ENCODE peak calls at places on chromosome 6, in eight cellular contexts. One of them, this sample, is unnamed.

GRCh38 chr6:34036357-34037069 is 109.4 kb downstream of the GRM4 start:
- DNase-seq in fibroblast of lung: no peak
- DNase-seq in suprapubic skin: no peak
- DNase-seq in AG09309: no peak
- DNase-seq in endodermal cell: no peak
- DNase-seq in HFF-Myc: no peak
- DNase-seq in cardiac fibroblast: no peak
- DNase-seq in MM.1S: no peak
- DNase-seq in this sample: no peak

GRCh38 chr6:42260972-42261371 is 43.3 kb upstream of the MRPS10 start:
- DNase-seq in MM.1S: no peak
- DNase-seq in cardiac fibroblast: no peak
- DNase-seq in fibroblast of lung: no peak
- DNase-seq in suprapubic skin: no peak
- DNase-seq in endodermal cell: peak; percentile 85
- DNase-seq in AG09309: no peak
- DNase-seq in HFF-Myc: no peak
- DNase-seq in this sample: no peak

GRCh38 chr6:75528423-75528822 is 34.8 kb upstream of the FILIP1 start:
- DNase-seq in MM.1S: no peak
- DNase-seq in fibroblast of lung: peak; percentile 5
- DNase-seq in endodermal cell: no peak
- DNase-seq in suprapubic skin: no peak
- DNase-seq in HFF-Myc: no peak
- DNase-seq in AG09309: peak; percentile 54
- DNase-seq in cardiac fibroblast: peak; percentile 81
- DNase-seq in this sample: peak; percentile 65

GRCh38 chr6:54282186-54282585 is 26.1 kb upstream of the TINAG start:
- DNase-seq in endodermal cell: no peak
- DNase-seq in MM.1S: no peak
- DNase-seq in HFF-Myc: peak; percentile 99
- DNase-seq in AG09309: peak; percentile 96
- DNase-seq in cardiac fibroblast: peak; percentile 18
- DNase-seq in fibroblast of lung: peak; percentile 88
- DNase-seq in suprapubic skin: no peak
- DNase-seq in this sample: peak; percentile 59

GRCh38 chr6:88569959-88570358 is 393.5 kb downstream of the RNGTT start:
- DNase-seq in endodermal cell: no peak
- DNase-seq in AG09309: no peak
- DNase-seq in cardiac fibroblast: no peak
- DNase-seq in suprapubic skin: no peak
- DNase-seq in MM.1S: no peak
- DNase-seq in fibroblast of lung: no peak
- DNase-seq in HFF-Myc: no peak
- DNase-seq in this sample: no peak

GRCh38 chr6:111663692-111664564 is 58.2 kb upstream of the TRAF3IP2 start:
- DNase-seq in AG09309: no peak
- DNase-seq in suprapubic skin: no peak
- DNase-seq in HFF-Myc: no peak
- DNase-seq in endodermal cell: peak; percentile 97
- DNase-seq in fibroblast of lung: peak; percentile 61
- DNase-seq in MM.1S: no peak
- DNase-seq in cardiac fibroblast: peak; percentile 84
- DNase-seq in this sample: peak; percentile 71

GRCh38 chr6:158005626-158006180 is 24.0 kb downstream of the SYNJ2 start:
- DNase-seq in AG09309: no peak
- DNase-seq in suprapubic skin: peak; percentile 30
- DNase-seq in endodermal cell: no peak
- DNase-seq in fibroblast of lung: no peak
- DNase-seq in MM.1S: no peak
- DNase-seq in cardiac fibroblast: no peak
- DNase-seq in HFF-Myc: no peak
- DNase-seq in this sample: no peak

GRCh38 chr6:11815231-11815630 is 36.6 kb upstream of the ADTRP start:
- DNase-seq in fibroblast of lung: peak; percentile 62
- DNase-seq in AG09309: no peak
- DNase-seq in endodermal cell: no peak
- DNase-seq in HFF-Myc: no peak
- DNase-seq in cardiac fibroblast: peak; percentile 27
- DNase-seq in suprapubic skin: no peak
- DNase-seq in MM.1S: no peak
- DNase-seq in this sample: peak; percentile 50

GRCh38 chr6:13373488-13373886 is 45.1 kb upstream of the TBC1D7 start:
- DNase-seq in HFF-Myc: no peak
- DNase-seq in fibroblast of lung: no peak
- DNase-seq in endodermal cell: no peak
- DNase-seq in cardiac fibroblast: peak; percentile 52
- DNase-seq in suprapubic skin: peak; percentile 1
- DNase-seq in MM.1S: no peak
- DNase-seq in AG09309: no peak
- DNase-seq in this sample: peak; percentile 21

GRCh38 chr6:141957271-141957670 is 175.5 kb upstream of the GJE1 start:
- DNase-seq in MM.1S: no peak
- DNase-seq in fibroblast of lung: no peak
- DNase-seq in cardiac fibroblast: no peak
- DNase-seq in endodermal cell: no peak
- DNase-seq in HFF-Myc: no peak
- DNase-seq in suprapubic skin: no peak
- DNase-seq in AG09309: no peak
- DNase-seq in this sample: no peak

GRCh38 chr6:131129657-131130545 is 5.4 kb upstream of the AKAP7 start:
- DNase-seq in HFF-Myc: no peak
- DNase-seq in fibroblast of lung: no peak
- DNase-seq in cardiac fibroblast: no peak
- DNase-seq in suprapubic skin: no peak
- DNase-seq in endodermal cell: no peak
- DNase-seq in AG09309: no peak
- DNase-seq in MM.1S: no peak
- DNase-seq in this sample: no peak

GRCh38 chr6:146550911-146551310 is 7.3 kb downstream of the RAB32 start:
- DNase-seq in endodermal cell: no peak
- DNase-seq in fibroblast of lung: peak; percentile 7
- DNase-seq in cardiac fibroblast: peak; percentile 55
- DNase-seq in HFF-Myc: no peak
- DNase-seq in AG09309: no peak
- DNase-seq in suprapubic skin: no peak
- DNase-seq in MM.1S: no peak
- DNase-seq in this sample: peak; percentile 37

GRCh38 chr6:13285705-13286104 is 42.6 kb downstream of the TBC1D7 start:
- DNase-seq in fibroblast of lung: no peak
- DNase-seq in cardiac fibroblast: no peak
- DNase-seq in AG09309: no peak
- DNase-seq in endodermal cell: no peak
- DNase-seq in suprapubic skin: no peak
- DNase-seq in HFF-Myc: no peak
- DNase-seq in MM.1S: no peak
- DNase-seq in this sample: no peak

GRCh38 chr6:44177691-44178423 is 19.2 kb downstream of the CAPN11 start:
- DNase-seq in suprapubic skin: no peak
- DNase-seq in cardiac fibroblast: peak; percentile 98
- DNase-seq in AG09309: peak; percentile 58
- DNase-seq in fibroblast of lung: peak; percentile 74
- DNase-seq in HFF-Myc: no peak
- DNase-seq in MM.1S: no peak
- DNase-seq in endodermal cell: no peak
- DNase-seq in this sample: peak; percentile 98

GRCh38 chr6:101747711-101748110 is 354.2 kb downstream of the GRIK2 start:
- DNase-seq in MM.1S: no peak
- DNase-seq in HFF-Myc: no peak
- DNase-seq in AG09309: no peak
- DNase-seq in endodermal cell: no peak
- DNase-seq in cardiac fibroblast: peak; percentile 59
- DNase-seq in suprapubic skin: no peak
- DNase-seq in fibroblast of lung: peak; percentile 26
- DNase-seq in this sample: peak; percentile 74

GRCh38 chr6:151027936-151028838 is 162.7 kb downstream of the MTHFD1L start:
- DNase-seq in HFF-Myc: no peak
- DNase-seq in endodermal cell: no peak
- DNase-seq in suprapubic skin: no peak
- DNase-seq in fibroblast of lung: no peak
- DNase-seq in AG09309: no peak
- DNase-seq in cardiac fibroblast: no peak
- DNase-seq in MM.1S: no peak
- DNase-seq in this sample: no peak

GRCh38 chr6:138264372-138264880 is 46.1 kb upstream of the PBOV1 start:
- DNase-seq in MM.1S: no peak
- DNase-seq in HFF-Myc: no peak
- DNase-seq in suprapubic skin: no peak
- DNase-seq in fibroblast of lung: no peak
- DNase-seq in cardiac fibroblast: no peak
- DNase-seq in endodermal cell: no peak
- DNase-seq in AG09309: no peak
- DNase-seq in this sample: no peak

GRCh38 chr6:105767541-105767940 is 318.6 kb upstream of the PRDM1 start:
- DNase-seq in suprapubic skin: no peak
- DNase-seq in AG09309: no peak
- DNase-seq in endodermal cell: no peak
- DNase-seq in HFF-Myc: no peak
- DNase-seq in fibroblast of lung: no peak
- DNase-seq in cardiac fibroblast: no peak
- DNase-seq in MM.1S: no peak
- DNase-seq in this sample: no peak

GRCh38 chr6:170000071-170000843 is 248.8 kb downstream of the ERMARD start:
- DNase-seq in fibroblast of lung: no peak
- DNase-seq in cardiac fibroblast: no peak
- DNase-seq in AG09309: no peak
- DNase-seq in endodermal cell: no peak
- DNase-seq in MM.1S: no peak
- DNase-seq in HFF-Myc: no peak
- DNase-seq in suprapubic skin: peak; percentile 25
- DNase-seq in this sample: no peak

GRCh38 chr6:170005680-170006470 is 254.5 kb downstream of the ERMARD start:
- DNase-seq in fibroblast of lung: no peak
- DNase-seq in HFF-Myc: no peak
- DNase-seq in MM.1S: no peak
- DNase-seq in AG09309: no peak
- DNase-seq in suprapubic skin: no peak
- DNase-seq in endodermal cell: no peak
- DNase-seq in cardiac fibroblast: no peak
- DNase-seq in this sample: no peak

GRCh38 chr6:170004585-170005210 is 253.3 kb downstream of the ERMARD start:
- DNase-seq in suprapubic skin: no peak
- DNase-seq in AG09309: no peak
- DNase-seq in MM.1S: no peak
- DNase-seq in HFF-Myc: no peak
- DNase-seq in cardiac fibroblast: no peak
- DNase-seq in endodermal cell: no peak
- DNase-seq in fibroblast of lung: no peak
- DNase-seq in this sample: no peak

GRCh38 chr6:169999367-169999766 is 247.9 kb downstream of the ERMARD start:
- DNase-seq in endodermal cell: peak; percentile 2
- DNase-seq in cardiac fibroblast: no peak
- DNase-seq in AG09309: no peak
- DNase-seq in suprapubic skin: no peak
- DNase-seq in MM.1S: no peak
- DNase-seq in fibroblast of lung: no peak
- DNase-seq in HFF-Myc: no peak
- DNase-seq in this sample: no peak

GRCh38 chr6:170003027-170003426 is 251.6 kb downstream of the ERMARD start:
- DNase-seq in AG09309: no peak
- DNase-seq in fibroblast of lung: no peak
- DNase-seq in HFF-Myc: no peak
- DNase-seq in endodermal cell: no peak
- DNase-seq in cardiac fibroblast: no peak
- DNase-seq in MM.1S: no peak
- DNase-seq in suprapubic skin: no peak
- DNase-seq in this sample: no peak
- TF ChIP-seq CTCF in AG09309: no peak
- TF ChIP-seq CTCF in fibroblast of lung: no peak
- TF ChIP-seq CTCF in HFF-Myc: peak; percentile 21
- TF ChIP-seq CTCF in endodermal cell: peak; percentile 36
- TF ChIP-seq CTCF in cardiac fibroblast: no peak
- TF ChIP-seq CTCF in MM.1S: no peak
- TF ChIP-seq CTCF in suprapubic skin: no peak
- TF ChIP-seq CTCF in this sample: no peak

DNA sequence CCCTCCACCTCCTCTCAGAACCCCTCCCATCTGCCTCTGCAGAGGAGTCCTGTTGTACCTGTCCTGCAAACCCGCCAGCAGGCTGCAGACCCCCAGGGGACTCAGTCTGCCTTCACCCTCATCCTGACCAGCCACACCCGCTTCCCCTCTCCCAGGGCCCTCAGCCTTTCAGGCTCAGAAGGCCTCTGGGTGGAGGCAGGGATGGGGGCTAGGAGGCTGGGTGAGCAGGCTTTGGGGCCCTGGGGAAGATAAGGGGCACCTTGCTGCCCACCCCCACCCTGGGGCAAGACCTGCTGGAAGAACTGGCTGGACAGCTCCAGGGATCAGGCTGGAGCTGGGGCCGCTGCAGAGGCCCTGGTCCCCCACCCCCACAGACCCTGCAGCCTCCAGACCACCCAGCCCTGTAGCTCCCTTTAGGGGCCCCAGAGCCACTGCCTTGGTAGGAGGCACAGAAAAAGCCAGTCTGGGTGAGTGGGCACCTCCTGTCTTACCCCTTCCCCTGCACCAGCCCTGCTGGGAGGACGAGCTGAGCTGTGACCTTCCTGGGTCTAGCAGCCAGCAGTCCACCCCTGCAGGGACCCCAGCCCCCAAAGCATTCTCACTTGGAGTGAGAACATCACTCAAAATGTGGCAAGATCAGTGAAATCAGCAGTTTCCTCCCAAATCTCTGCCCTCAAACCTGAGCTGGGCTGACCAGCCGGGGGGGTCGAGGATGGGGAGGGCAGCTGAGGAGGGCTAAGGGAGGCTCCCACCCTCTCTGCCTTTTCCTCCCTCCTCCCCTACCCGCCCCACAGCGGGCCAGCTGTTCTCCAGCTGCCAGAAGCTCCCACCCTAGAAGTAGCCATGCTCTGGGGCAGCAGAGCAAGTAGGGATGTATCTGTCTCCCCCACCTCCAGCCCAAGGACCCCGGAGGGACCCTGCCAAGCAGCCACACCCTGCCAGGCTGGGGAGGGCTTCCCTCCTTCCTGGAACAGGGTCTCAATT is 5.0 kb downstream of the TEAD3 start:
- DNase-seq in fibroblast of lung: no peak
- DNase-seq in AG09309: no peak
- DNase-seq in HFF-Myc: no peak
- DNase-seq in endodermal cell: peak; percentile 75
- DNase-seq in cardiac fibroblast: no peak
- DNase-seq in MM.1S: no peak
- DNase-seq in suprapubic skin: no peak
- DNase-seq in this sample: no peak
- H3K4me3 ChIP-seq in fibroblast of lung: peak overlapping the region; percentile 22
- H3K4me3 ChIP-seq in AG09309: no peak overlapping the region
- H3K4me3 ChIP-seq in HFF-Myc: peak overlapping the region; percentile 18
- H3K4me3 ChIP-seq in endodermal cell: no peak overlapping the region
- H3K4me3 ChIP-seq in cardiac fibroblast: no peak overlapping the region
- H3K4me3 ChIP-seq in MM.1S: no peak overlapping the region
- H3K4me3 ChIP-seq in suprapubic skin: peak overlapping the region; percentile 4
- H3K4me3 ChIP-seq in this sample: no peak overlapping the region

GRCh38 chr6:1552296-1552761 is 57.4 kb upstream of the FOXC1 start:
- DNase-seq in MM.1S: peak; percentile 27
- DNase-seq in cardiac fibroblast: peak; percentile 30
- DNase-seq in fibroblast of lung: peak; percentile 21
- DNase-seq in suprapubic skin: no peak
- DNase-seq in AG09309: no peak
- DNase-seq in HFF-Myc: no peak
- DNase-seq in endodermal cell: no peak
- DNase-seq in this sample: peak; percentile 47
- TF ChIP-seq CTCF in MM.1S: peak; percentile 47
- TF ChIP-seq CTCF in cardiac fibroblast: peak; percentile 44
- TF ChIP-seq CTCF in fibroblast of lung: peak; percentile 61
- TF ChIP-seq CTCF in suprapubic skin: peak; percentile 24
- TF ChIP-seq CTCF in AG09309: peak; percentile 48
- TF ChIP-seq CTCF in HFF-Myc: peak; percentile 49
- TF ChIP-seq CTCF in endodermal cell: peak; percentile 60
- TF ChIP-seq CTCF in this sample: peak; percentile 47

GRCh38 chr6:116229287-116229913 is 24.5 kb downstream of the TSPYL4 start:
- DNase-seq in MM.1S: no peak
- DNase-seq in cardiac fibroblast: peak; percentile 93
- DNase-seq in suprapubic skin: peak; percentile 83
- DNase-seq in endodermal cell: peak; percentile 98
- DNase-seq in HFF-Myc: peak; percentile 82
- DNase-seq in fibroblast of lung: peak; percentile 96
- DNase-seq in AG09309: peak; percentile 82
- DNase-seq in this sample: peak; percentile 96
- H3K4me3 ChIP-seq in MM.1S: no peak overlapping the region
- H3K4me3 ChIP-seq in cardiac fibroblast: no peak overlapping the region
- H3K4me3 ChIP-seq in suprapubic skin: no peak overlapping the region
- H3K4me3 ChIP-seq in endodermal cell: no peak overlapping the region
- H3K4me3 ChIP-seq in HFF-Myc: peak overlapping the region; percentile 18
- H3K4me3 ChIP-seq in fibroblast of lung: peak overlapping the region; percentile 34
- H3K4me3 ChIP-seq in AG09309: peak overlapping the region; percentile 44
- H3K4me3 ChIP-seq in this sample: peak overlapping the region; percentile 62